ENCODE peak calls at places on chromosomes 7 and 10, in seven cellular contexts. One of them, this sample, is unnamed.

GRCh38 chr10:100100651-100101525 is 19.2 kb upstream of the CPN1 start:
- DNase-seq in H1: no peak
- DNase-seq in trophoblast cell: no peak
- DNase-seq in IMR-90: peak
- DNase-seq in neuronal stem cell: no peak
- DNase-seq in H9: no peak
- DNase-seq in mesendoderm: peak
- DNase-seq in this sample: peak

GRCh38 chr7:107934991-107935770 is 44.2 kb downstream of the DLD start:
- DNase-seq in H1: no peak
- DNase-seq in trophoblast cell: no peak
- DNase-seq in IMR-90: peak
- DNase-seq in neuronal stem cell: no peak
- DNase-seq in H9: no peak
- DNase-seq in mesendoderm: no peak
- DNase-seq in this sample: peak

GRCh38 chr7:2522780-2523433 is 3.3 kb downstream of the LFNG start:
- DNase-seq in H1: no peak
- DNase-seq in trophoblast cell: no peak
- DNase-seq in IMR-90: no peak
- DNase-seq in neuronal stem cell: peak
- DNase-seq in H9: peak
- DNase-seq in mesendoderm: peak
- DNase-seq in this sample: no peak

GRCh38 chr7:125033506-125033905 is 103.9 kb upstream of the POT1 start:
- DNase-seq in H1: no peak
- DNase-seq in trophoblast cell: no peak
- DNase-seq in IMR-90: no peak
- DNase-seq in neuronal stem cell: no peak
- DNase-seq in H9: peak
- DNase-seq in mesendoderm: no peak
- DNase-seq in this sample: no peak

GRCh38 chr7:128915271-128915819 is 4.8 kb upstream of the KCP start:
- DNase-seq in H1: no peak
- DNase-seq in trophoblast cell: no peak
- DNase-seq in IMR-90: no peak
- DNase-seq in neuronal stem cell: no peak
- DNase-seq in H9: peak
- DNase-seq in mesendoderm: no peak
- DNase-seq in this sample: no peak

GRCh38 chr7:1923409-1924053 is 253.5 kb downstream of the ELFN1 start:
- DNase-seq in H1: no peak
- DNase-seq in trophoblast cell: no peak
- DNase-seq in IMR-90: no peak
- DNase-seq in neuronal stem cell: no peak
- DNase-seq in H9: no peak
- DNase-seq in mesendoderm: no peak
- DNase-seq in this sample: no peak

GRCh38 chr10:3119796-3120459 is 52.6 kb downstream of the PFKP start:
- DNase-seq in H1: no peak
- DNase-seq in trophoblast cell: no peak
- DNase-seq in IMR-90: peak
- DNase-seq in neuronal stem cell: no peak
- DNase-seq in H9: no peak
- DNase-seq in mesendoderm: peak
- DNase-seq in this sample: peak

GRCh38 chr10:101797403-101798059 is 14.3 kb upstream of the NPM3 start:
- DNase-seq in H1: no peak
- DNase-seq in trophoblast cell: no peak
- DNase-seq in IMR-90: no peak
- DNase-seq in neuronal stem cell: no peak
- DNase-seq in H9: no peak
- DNase-seq in mesendoderm: no peak
- DNase-seq in this sample: no peak

GRCh38 chr7:155265960-155266359 is 31.7 kb upstream of the INSIG1 start:
- DNase-seq in H1: no peak
- DNase-seq in trophoblast cell: no peak
- DNase-seq in IMR-90: no peak
- DNase-seq in neuronal stem cell: no peak
- DNase-seq in H9: no peak
- DNase-seq in mesendoderm: no peak
- DNase-seq in this sample: no peak

GRCh38 chr10:111598433-111599059 is 521.7 kb downstream of the ADRA2A start:
- DNase-seq in H1: peak
- DNase-seq in trophoblast cell: peak
- DNase-seq in IMR-90: peak
- DNase-seq in neuronal stem cell: peak
- DNase-seq in H9: peak
- DNase-seq in mesendoderm: peak
- DNase-seq in this sample: peak

GRCh38 chr7:137354361-137354760 is 10.8 kb upstream of the PTN start:
- DNase-seq in H1: no peak
- DNase-seq in trophoblast cell: no peak
- DNase-seq in IMR-90: peak
- DNase-seq in neuronal stem cell: no peak
- DNase-seq in H9: no peak
- DNase-seq in mesendoderm: no peak
- DNase-seq in this sample: no peak

GRCh38 chr7:37833107-37833817 is 15.1 kb upstream of the NME8 start:
- DNase-seq in H1: peak
- DNase-seq in trophoblast cell: peak
- DNase-seq in IMR-90: peak
- DNase-seq in neuronal stem cell: peak
- DNase-seq in H9: peak
- DNase-seq in mesendoderm: peak
- DNase-seq in this sample: peak

GRCh38 chr10:71644307-71645180 is 75.0 kb downstream of the C10orf105 start:
- DNase-seq in H1: no peak
- DNase-seq in trophoblast cell: no peak
- DNase-seq in IMR-90: no peak
- DNase-seq in neuronal stem cell: no peak
- DNase-seq in H9: no peak
- DNase-seq in mesendoderm: no peak
- DNase-seq in this sample: no peak

GRCh38 chr7:81534996-81535395 is 234.9 kb downstream of the HGF start:
- DNase-seq in H1: no peak
- DNase-seq in trophoblast cell: no peak
- DNase-seq in IMR-90: peak
- DNase-seq in neuronal stem cell: no peak
- DNase-seq in H9: no peak
- DNase-seq in mesendoderm: no peak
- DNase-seq in this sample: no peak

GRCh38 chr7:7498881-7499280 is 36.8 kb downstream of the COL28A1 start:
- DNase-seq in H1: no peak
- DNase-seq in trophoblast cell: no peak
- DNase-seq in IMR-90: no peak
- DNase-seq in neuronal stem cell: no peak
- DNase-seq in H9: no peak
- DNase-seq in mesendoderm: no peak
- DNase-seq in this sample: no peak

GRCh38 chr7:132207211-132207610 is 369.1 kb downstream of the PLXNA4 start:
- DNase-seq in H1: no peak
- DNase-seq in trophoblast cell: no peak
- DNase-seq in IMR-90: no peak
- DNase-seq in neuronal stem cell: no peak
- DNase-seq in H9: no peak
- DNase-seq in mesendoderm: no peak
- DNase-seq in this sample: no peak

GRCh38 chr7:151038951-151039849 is 9.1 kb upstream of the ASIC3 start:
- DNase-seq in H1: no peak
- DNase-seq in trophoblast cell: peak
- DNase-seq in IMR-90: peak
- DNase-seq in neuronal stem cell: no peak
- DNase-seq in H9: no peak
- DNase-seq in mesendoderm: peak
- DNase-seq in this sample: peak

GRCh38 chr10:79321951-79322350 is 25.3 kb upstream of the PPIF start:
- DNase-seq in H1: no peak
- DNase-seq in trophoblast cell: peak
- DNase-seq in IMR-90: no peak
- DNase-seq in neuronal stem cell: no peak
- DNase-seq in H9: no peak
- DNase-seq in mesendoderm: no peak
- DNase-seq in this sample: no peak

GRCh38 chr10:79320785-79321493 is 26.3 kb upstream of the PPIF start:
- DNase-seq in H1: no peak
- DNase-seq in trophoblast cell: peak
- DNase-seq in IMR-90: peak
- DNase-seq in neuronal stem cell: no peak
- DNase-seq in H9: no peak
- DNase-seq in mesendoderm: no peak
- DNase-seq in this sample: peak

GRCh38 chr10:79322616-79323566 is 24.4 kb upstream of the PPIF start:
- DNase-seq in H1: no peak
- DNase-seq in trophoblast cell: peak
- DNase-seq in IMR-90: peak
- DNase-seq in neuronal stem cell: no peak
- DNase-seq in H9: no peak
- DNase-seq in mesendoderm: no peak
- DNase-seq in this sample: peak

GRCh38 chr10:79323602-79324001 is 23.7 kb upstream of the PPIF start:
- DNase-seq in H1: no peak
- DNase-seq in trophoblast cell: no peak
- DNase-seq in IMR-90: no peak
- DNase-seq in neuronal stem cell: no peak
- DNase-seq in H9: no peak
- DNase-seq in mesendoderm: no peak
- DNase-seq in this sample: no peak

GRCh38 chr10:79321494-79321882 is 25.8 kb upstream of the PPIF start:
- DNase-seq in H1: no peak
- DNase-seq in trophoblast cell: no peak
- DNase-seq in IMR-90: no peak
- DNase-seq in neuronal stem cell: no peak
- DNase-seq in H9: no peak
- DNase-seq in mesendoderm: no peak
- DNase-seq in this sample: no peak
- H3K4me2 ChIP-seq in H1: no peak
- H3K4me2 ChIP-seq in trophoblast cell: no peak
- H3K4me2 ChIP-seq in IMR-90: no peak
- H3K4me2 ChIP-seq in neuronal stem cell: no peak
- H3K4me2 ChIP-seq in H9: no peak
- H3K4me2 ChIP-seq in mesendoderm: no peak
- H3K4me2 ChIP-seq in this sample: no peak

GRCh38 chr7:146878901-146879300 is 762.3 kb downstream of the CNTNAP2 start:
- DNase-seq in H1: no peak
- DNase-seq in trophoblast cell: no peak
- DNase-seq in IMR-90: no peak
- DNase-seq in neuronal stem cell: no peak
- DNase-seq in H9: no peak
- DNase-seq in mesendoderm: no peak
- DNase-seq in this sample: no peak

GRCh38 chr7:146875222-146875785 is 758.7 kb downstream of the CNTNAP2 start:
- DNase-seq in H1: no peak
- DNase-seq in trophoblast cell: no peak
- DNase-seq in IMR-90: no peak
- DNase-seq in neuronal stem cell: no peak
- DNase-seq in H9: peak
- DNase-seq in mesendoderm: peak
- DNase-seq in this sample: no peak

DNA sequence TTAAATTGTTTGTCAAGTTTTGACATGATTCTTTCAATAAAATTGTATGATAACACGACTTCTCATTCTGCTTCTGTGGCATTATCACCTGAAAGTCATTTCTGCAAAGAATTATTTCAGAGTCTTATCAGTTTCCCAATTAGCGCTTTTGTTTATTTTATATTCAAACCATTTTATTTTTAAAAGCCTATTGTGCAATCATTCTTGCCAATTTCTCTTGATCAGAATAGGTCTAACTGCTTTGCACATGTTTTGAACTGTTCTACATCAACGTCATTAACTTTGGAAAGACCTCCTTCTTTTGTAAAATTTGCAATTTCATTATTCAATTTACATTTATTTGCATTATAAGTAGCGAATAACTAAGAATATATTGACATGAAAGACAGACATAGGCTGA is 758.1 kb downstream of the CNTNAP2 start:
- DNase-seq in H1: no peak
- DNase-seq in trophoblast cell: no peak
- DNase-seq in IMR-90: no peak
- DNase-seq in neuronal stem cell: no peak
- DNase-seq in H9: no peak
- DNase-seq in mesendoderm: no peak
- DNase-seq in this sample: no peak
- H2BK120ac ChIP-seq in H1: no peak
- H2BK120ac ChIP-seq in trophoblast cell: no peak
- H2BK120ac ChIP-seq in IMR-90: no peak
- H2BK120ac ChIP-seq in neuronal stem cell: no peak
- H2BK120ac ChIP-seq in H9: no peak
- H2BK120ac ChIP-seq in mesendoderm: no peak
- H2BK120ac ChIP-seq in this sample: no peak

GRCh38 chr7:30171753-30172447 is 37.1 kb downstream of the MTURN start:
- DNase-seq in H1: no peak
- DNase-seq in trophoblast cell: peak
- DNase-seq in IMR-90: peak
- DNase-seq in neuronal stem cell: no peak
- DNase-seq in H9: no peak
- DNase-seq in mesendoderm: no peak
- DNase-seq in this sample: peak
- H3K23ac ChIP-seq in H1: no peak
- H3K23ac ChIP-seq in trophoblast cell: no peak
- H3K23ac ChIP-seq in IMR-90: no peak
- H3K23ac ChIP-seq in neuronal stem cell: no peak
- H3K23ac ChIP-seq in H9: no peak
- H3K23ac ChIP-seq in mesendoderm: no peak
- H3K23ac ChIP-seq in this sample: no peak

GRCh38 chr10:78894841-78895195 is 173.9 kb upstream of the ZMIZ1 start:
- DNase-seq in H1: no peak
- DNase-seq in trophoblast cell: no peak
- DNase-seq in IMR-90: no peak
- DNase-seq in neuronal stem cell: no peak
- DNase-seq in H9: no peak
- DNase-seq in mesendoderm: peak
- DNase-seq in this sample: no peak

GRCh38 chr10:78893217-78893616 is 175.5 kb upstream of the ZMIZ1 start:
- DNase-seq in H1: no peak
- DNase-seq in trophoblast cell: no peak
- DNase-seq in IMR-90: no peak
- DNase-seq in neuronal stem cell: no peak
- DNase-seq in H9: no peak
- DNase-seq in mesendoderm: no peak
- DNase-seq in this sample: no peak

GRCh38 chr10:78896169-78896931 is 172.4 kb upstream of the ZMIZ1 start:
- DNase-seq in H1: no peak
- DNase-seq in trophoblast cell: no peak
- DNase-seq in IMR-90: no peak
- DNase-seq in neuronal stem cell: no peak
- DNase-seq in H9: no peak
- DNase-seq in mesendoderm: no peak
- DNase-seq in this sample: no peak

GRCh38 chr10:78894089-78894840 is 174.5 kb upstream of the ZMIZ1 start:
- DNase-seq in H1: no peak
- DNase-seq in trophoblast cell: no peak
- DNase-seq in IMR-90: no peak
- DNase-seq in neuronal stem cell: no peak
- DNase-seq in H9: no peak
- DNase-seq in mesendoderm: no peak
- DNase-seq in this sample: no peak

DNA sequence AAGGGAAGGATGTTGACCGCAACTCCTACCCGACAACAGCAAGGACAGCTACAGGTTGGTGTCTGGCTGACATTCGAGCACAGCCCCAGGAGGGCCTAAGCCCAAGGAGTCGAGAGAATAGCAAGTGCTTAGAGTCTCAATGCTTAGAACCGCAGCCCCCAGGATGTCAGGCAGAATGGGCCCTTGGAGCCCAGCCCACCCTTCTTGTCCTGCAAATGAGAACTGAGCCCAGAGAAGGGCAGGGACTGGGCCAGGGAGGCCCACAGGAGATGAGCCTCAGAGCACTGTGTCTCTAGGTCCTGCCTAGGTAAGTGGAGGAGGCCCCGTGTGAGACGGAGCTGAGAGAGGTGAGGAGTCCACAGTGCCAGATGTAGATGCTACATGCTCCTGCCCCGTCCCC is 173.3 kb upstream of the ZMIZ1 start:
- DNase-seq in H1: no peak
- DNase-seq in trophoblast cell: no peak
- DNase-seq in IMR-90: no peak
- DNase-seq in neuronal stem cell: no peak
- DNase-seq in H9: peak
- DNase-seq in mesendoderm: no peak
- DNase-seq in this sample: no peak
- H3K4me2 ChIP-seq in H1: peak
- H3K4me2 ChIP-seq in trophoblast cell: no peak
- H3K4me2 ChIP-seq in IMR-90: no peak
- H3K4me2 ChIP-seq in neuronal stem cell: no peak
- H3K4me2 ChIP-seq in H9: no peak
- H3K4me2 ChIP-seq in mesendoderm: no peak
- H3K4me2 ChIP-seq in this sample: no peak

This sample was measured in mesenchymal stem cell.